ENCODE peak calls at places on chromosomes 5 and 9, in nine cellular contexts. One of them, this sample, is unnamed.

GRCh38 chr5:160315968-160316367 is 3.6 kb upstream of the CCNJL start:
- DNase-seq in lower lobe of right lung: no peak
- DNase-seq in hepatocyte: peak
- DNase-seq in GM13977: no peak
- DNase-seq in fibroblast of pulmonary artery: peak
- DNase-seq in fibroblast of mammary gland: no peak
- DNase-seq in omental fat pad: no peak
- DNase-seq in HCT116: peak
- DNase-seq in colonic mucosa: peak
- DNase-seq in this sample: peak

GRCh38 chr5:127702913-127703575 is at the start of gene CCDC192:
- DNase-seq in fibroblast of pulmonary artery: no peak
- DNase-seq in hepatocyte: no peak
- DNase-seq in omental fat pad: no peak
- DNase-seq in HCT116: no peak
- DNase-seq in GM13977: no peak
- DNase-seq in fibroblast of mammary gland: no peak
- DNase-seq in colonic mucosa: no peak
- DNase-seq in lower lobe of right lung: no peak
- DNase-seq in this sample: no peak

GRCh38 chr9:36866840-36867239 is 167.2 kb downstream of the PAX5 start:
- DNase-seq in fibroblast of mammary gland: no peak
- DNase-seq in colonic mucosa: no peak
- DNase-seq in omental fat pad: no peak
- DNase-seq in GM13977: no peak
- DNase-seq in fibroblast of pulmonary artery: no peak
- DNase-seq in hepatocyte: no peak
- DNase-seq in lower lobe of right lung: no peak
- DNase-seq in HCT116: no peak
- DNase-seq in this sample: no peak

GRCh38 chr5:152676177-152676576 is 271.1 kb upstream of the NMUR2 start:
- DNase-seq in fibroblast of pulmonary artery: no peak
- DNase-seq in fibroblast of mammary gland: no peak
- DNase-seq in HCT116: no peak
- DNase-seq in lower lobe of right lung: no peak
- DNase-seq in colonic mucosa: no peak
- DNase-seq in GM13977: no peak
- DNase-seq in omental fat pad: no peak
- DNase-seq in hepatocyte: no peak
- DNase-seq in this sample: no peak

GRCh38 chr5:43367909-43368648 is 44.1 kb downstream of the CCL28 start:
- DNase-seq in fibroblast of pulmonary artery: peak
- DNase-seq in hepatocyte: no peak
- DNase-seq in HCT116: no peak
- DNase-seq in omental fat pad: no peak
- DNase-seq in fibroblast of mammary gland: peak
- DNase-seq in GM13977: no peak
- DNase-seq in lower lobe of right lung: no peak
- DNase-seq in colonic mucosa: no peak
- DNase-seq in this sample: no peak

GRCh38 chr9:127136081-127136879 is 13.8 kb upstream of the ANGPTL2 start:
- DNase-seq in HCT116: no peak
- DNase-seq in hepatocyte: no peak
- DNase-seq in colonic mucosa: no peak
- DNase-seq in omental fat pad: no peak
- DNase-seq in lower lobe of right lung: no peak
- DNase-seq in GM13977: no peak
- DNase-seq in fibroblast of mammary gland: no peak
- DNase-seq in fibroblast of pulmonary artery: no peak
- DNase-seq in this sample: no peak

GRCh38 chr5:100903036-100903887 is at the start of gene ST8SIA4:
- DNase-seq in omental fat pad: peak
- DNase-seq in GM13977: peak
- DNase-seq in HCT116: no peak
- DNase-seq in colonic mucosa: peak
- DNase-seq in fibroblast of mammary gland: peak
- DNase-seq in fibroblast of pulmonary artery: peak
- DNase-seq in hepatocyte: peak
- DNase-seq in lower lobe of right lung: peak
- DNase-seq in this sample: peak

GRCh38 chr5:175335691-175336090 is 108.3 kb downstream of the DRD1 start:
- DNase-seq in GM13977: no peak
- DNase-seq in fibroblast of mammary gland: no peak
- DNase-seq in HCT116: no peak
- DNase-seq in fibroblast of pulmonary artery: no peak
- DNase-seq in omental fat pad: no peak
- DNase-seq in hepatocyte: no peak
- DNase-seq in lower lobe of right lung: no peak
- DNase-seq in colonic mucosa: no peak
- DNase-seq in this sample: no peak

GRCh38 chr9:115022760-115023434 is 92.5 kb upstream of the TNFSF8 start:
- DNase-seq in fibroblast of mammary gland: peak
- DNase-seq in colonic mucosa: no peak
- DNase-seq in omental fat pad: no peak
- DNase-seq in HCT116: no peak
- DNase-seq in fibroblast of pulmonary artery: peak
- DNase-seq in GM13977: no peak
- DNase-seq in hepatocyte: no peak
- DNase-seq in lower lobe of right lung: no peak
- DNase-seq in this sample: no peak

GRCh38 chr5:60257852-60258251 is 364.3 kb upstream of the PDE4D start:
- DNase-seq in colonic mucosa: no peak
- DNase-seq in fibroblast of pulmonary artery: peak
- DNase-seq in omental fat pad: no peak
- DNase-seq in fibroblast of mammary gland: no peak
- DNase-seq in GM13977: no peak
- DNase-seq in lower lobe of right lung: peak
- DNase-seq in hepatocyte: no peak
- DNase-seq in HCT116: no peak
- DNase-seq in this sample: no peak

GRCh38 chr5:163569284-163569683 is 63.9 kb downstream of the MAT2B start:
- DNase-seq in hepatocyte: no peak
- DNase-seq in fibroblast of mammary gland: peak
- DNase-seq in fibroblast of pulmonary artery: peak
- DNase-seq in omental fat pad: no peak
- DNase-seq in HCT116: no peak
- DNase-seq in lower lobe of right lung: no peak
- DNase-seq in GM13977: no peak
- DNase-seq in colonic mucosa: no peak
- DNase-seq in this sample: peak

GRCh38 chr5:25414746-25415145 is 770.0 kb upstream of the CDH10 start:
- DNase-seq in lower lobe of right lung: no peak
- DNase-seq in fibroblast of pulmonary artery: no peak
- DNase-seq in hepatocyte: peak
- DNase-seq in fibroblast of mammary gland: no peak
- DNase-seq in colonic mucosa: no peak
- DNase-seq in HCT116: no peak
- DNase-seq in omental fat pad: no peak
- DNase-seq in GM13977: no peak
- DNase-seq in this sample: no peak

GRCh38 chr5:80184235-80185023 is 71.4 kb downstream of the SERINC5 start:
- DNase-seq in colonic mucosa: peak
- DNase-seq in fibroblast of pulmonary artery: no peak
- DNase-seq in GM13977: no peak
- DNase-seq in lower lobe of right lung: peak
- DNase-seq in HCT116: no peak
- DNase-seq in omental fat pad: no peak
- DNase-seq in hepatocyte: peak
- DNase-seq in fibroblast of mammary gland: no peak
- DNase-seq in this sample: peak

GRCh38 chr5:180825768-180826525 is 23.3 kb upstream of the MGAT1 start:
- DNase-seq in lower lobe of right lung: no peak
- DNase-seq in GM13977: no peak
- DNase-seq in HCT116: no peak
- DNase-seq in omental fat pad: no peak
- DNase-seq in hepatocyte: peak
- DNase-seq in colonic mucosa: peak
- DNase-seq in fibroblast of pulmonary artery: peak
- DNase-seq in fibroblast of mammary gland: peak
- DNase-seq in this sample: peak

GRCh38 chr5:1751026-1751863 is 48.4 kb downstream of the MRPL36 start:
- DNase-seq in omental fat pad: no peak
- DNase-seq in hepatocyte: no peak
- DNase-seq in GM13977: no peak
- DNase-seq in HCT116: no peak
- DNase-seq in fibroblast of pulmonary artery: no peak
- DNase-seq in colonic mucosa: peak
- DNase-seq in fibroblast of mammary gland: no peak
- DNase-seq in lower lobe of right lung: peak
- DNase-seq in this sample: no peak

GRCh38 chr9:98009926-98010325 is 26.8 kb downstream of the ANP32B start:
- DNase-seq in omental fat pad: no peak
- DNase-seq in lower lobe of right lung: no peak
- DNase-seq in HCT116: no peak
- DNase-seq in colonic mucosa: no peak
- DNase-seq in fibroblast of pulmonary artery: peak
- DNase-seq in hepatocyte: no peak
- DNase-seq in GM13977: no peak
- DNase-seq in fibroblast of mammary gland: peak
- DNase-seq in this sample: no peak

GRCh38 chr9:110426052-110426709 is 88.5 kb upstream of the TXNDC8 start:
- DNase-seq in fibroblast of pulmonary artery: peak
- DNase-seq in hepatocyte: peak
- DNase-seq in omental fat pad: no peak
- DNase-seq in colonic mucosa: no peak
- DNase-seq in HCT116: no peak
- DNase-seq in GM13977: no peak
- DNase-seq in fibroblast of mammary gland: peak
- DNase-seq in lower lobe of right lung: no peak
- DNase-seq in this sample: no peak

GRCh38 chr5:73381587-73382411 is 66.8 kb downstream of the FOXD1 start:
- DNase-seq in colonic mucosa: no peak
- DNase-seq in GM13977: peak
- DNase-seq in fibroblast of mammary gland: no peak
- DNase-seq in lower lobe of right lung: no peak
- DNase-seq in omental fat pad: no peak
- DNase-seq in fibroblast of pulmonary artery: no peak
- DNase-seq in hepatocyte: no peak
- DNase-seq in HCT116: no peak
- DNase-seq in this sample: no peak

DNA sequence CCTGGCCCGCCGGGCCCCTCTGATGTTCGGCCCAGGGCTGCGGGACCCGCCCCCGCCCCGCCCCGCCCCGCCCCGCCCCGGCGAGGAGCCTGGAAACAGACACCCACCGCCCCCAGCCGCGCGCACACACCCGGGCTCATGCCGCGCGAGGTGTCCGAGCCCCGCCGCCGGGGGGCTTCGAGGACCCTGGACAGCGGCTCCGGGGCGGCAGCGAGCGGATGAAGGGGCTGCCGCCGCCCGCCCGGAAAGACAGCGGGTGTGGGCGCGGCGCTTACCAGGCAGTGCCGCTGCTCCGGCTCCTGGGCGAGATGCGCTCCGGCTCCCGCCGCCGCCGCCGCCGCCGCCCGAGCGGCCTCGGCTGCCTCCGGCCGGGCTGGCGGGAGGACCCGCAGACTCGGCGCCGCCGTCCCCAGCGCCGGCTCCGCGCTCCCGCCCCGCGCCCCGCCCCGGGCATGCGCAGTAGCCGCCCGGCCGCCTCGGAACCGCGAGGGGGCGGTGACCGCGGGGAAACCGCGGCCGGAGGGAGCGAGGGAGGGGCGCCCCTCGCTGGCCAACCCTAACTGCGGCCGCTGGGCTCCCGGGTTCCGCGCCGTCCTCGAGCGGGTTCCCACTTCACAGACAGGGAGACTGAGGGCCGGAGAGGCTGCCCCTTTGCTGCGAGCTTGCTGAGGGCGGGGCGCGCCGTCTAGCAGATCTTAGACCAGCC is at the start of gene GPRIN1:
- DNase-seq in hepatocyte: peak
- DNase-seq in fibroblast of mammary gland: peak
- DNase-seq in colonic mucosa: peak
- DNase-seq in fibroblast of pulmonary artery: peak
- DNase-seq in HCT116: peak
- DNase-seq in GM13977: peak
- DNase-seq in omental fat pad: no peak
- DNase-seq in lower lobe of right lung: peak
- DNase-seq in this sample: no peak
- TF ChIP-seq CTCF in hepatocyte: peak
- TF ChIP-seq CTCF in fibroblast of mammary gland: no peak
- TF ChIP-seq CTCF in colonic mucosa: no peak
- TF ChIP-seq CTCF in fibroblast of pulmonary artery: no peak
- TF ChIP-seq CTCF in HCT116: peak
- TF ChIP-seq CTCF in GM13977: peak
- TF ChIP-seq CTCF in omental fat pad: no peak
- TF ChIP-seq CTCF in lower lobe of right lung: peak
- TF ChIP-seq CTCF in this sample: peak

GRCh38 chr5:114450516-114450909 is 88.6 kb downstream of the KCNN2 start:
- DNase-seq in omental fat pad: no peak
- DNase-seq in HCT116: no peak
- DNase-seq in fibroblast of mammary gland: peak
- DNase-seq in hepatocyte: peak
- DNase-seq in GM13977: no peak
- DNase-seq in lower lobe of right lung: no peak
- DNase-seq in colonic mucosa: no peak
- DNase-seq in fibroblast of pulmonary artery: peak
- DNase-seq in this sample: no peak
- TF ChIP-seq CTCF in omental fat pad: no peak
- TF ChIP-seq CTCF in HCT116: no peak
- TF ChIP-seq CTCF in fibroblast of mammary gland: no peak
- TF ChIP-seq CTCF in hepatocyte: no peak
- TF ChIP-seq CTCF in GM13977: no peak
- TF ChIP-seq CTCF in lower lobe of right lung: no peak
- TF ChIP-seq CTCF in colonic mucosa: no peak
- TF ChIP-seq CTCF in fibroblast of pulmonary artery: no peak
- TF ChIP-seq CTCF in this sample: no peak

GRCh38 chr9:131095666-131096489 is 453 bp upstream of the AIF1L start:
- DNase-seq in hepatocyte: peak
- DNase-seq in lower lobe of right lung: no peak
- DNase-seq in fibroblast of pulmonary artery: no peak
- DNase-seq in HCT116: peak
- DNase-seq in fibroblast of mammary gland: no peak
- DNase-seq in omental fat pad: no peak
- DNase-seq in GM13977: no peak
- DNase-seq in colonic mucosa: peak
- DNase-seq in this sample: no peak
- TF ChIP-seq CTCF in hepatocyte: peak
- TF ChIP-seq CTCF in lower lobe of right lung: peak
- TF ChIP-seq CTCF in fibroblast of pulmonary artery: no peak
- TF ChIP-seq CTCF in HCT116: no peak
- TF ChIP-seq CTCF in fibroblast of mammary gland: no peak
- TF ChIP-seq CTCF in omental fat pad: no peak
- TF ChIP-seq CTCF in GM13977: no peak
- TF ChIP-seq CTCF in colonic mucosa: no peak
- TF ChIP-seq CTCF in this sample: no peak

DNA sequence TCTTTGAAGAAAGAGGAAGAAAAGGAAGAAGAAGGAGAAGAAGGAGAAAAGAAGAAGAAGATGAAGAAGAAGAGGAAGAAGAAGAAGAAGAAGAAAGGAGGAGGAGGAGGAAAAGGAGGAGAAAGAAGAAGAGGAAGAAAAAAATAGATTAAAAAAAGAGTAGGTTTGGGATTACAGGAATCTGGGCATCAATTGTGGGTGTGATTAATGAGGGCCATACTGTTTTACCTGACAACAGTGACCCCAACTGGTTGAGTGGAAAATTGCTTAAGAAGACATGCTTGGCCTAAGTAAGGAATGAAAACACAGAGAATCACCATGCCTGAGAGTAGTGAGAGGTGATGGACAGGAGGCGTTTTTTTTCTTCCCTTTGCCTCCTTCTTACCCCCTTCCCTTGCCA is 114.6 kb downstream of the FAM170A start:
- DNase-seq in fibroblast of mammary gland: peak
- DNase-seq in omental fat pad: no peak
- DNase-seq in HCT116: peak
- DNase-seq in hepatocyte: peak
- DNase-seq in colonic mucosa: peak
- DNase-seq in GM13977: peak
- DNase-seq in fibroblast of pulmonary artery: peak
- DNase-seq in lower lobe of right lung: no peak
- DNase-seq in this sample: peak
- TF ChIP-seq CTCF in fibroblast of mammary gland: peak
- TF ChIP-seq CTCF in omental fat pad: no peak
- TF ChIP-seq CTCF in HCT116: peak
- TF ChIP-seq CTCF in hepatocyte: peak
- TF ChIP-seq CTCF in colonic mucosa: peak
- TF ChIP-seq CTCF in GM13977: peak
- TF ChIP-seq CTCF in fibroblast of pulmonary artery: peak
- TF ChIP-seq CTCF in lower lobe of right lung: peak
- TF ChIP-seq CTCF in this sample: peak